ENCODE peak calls at places on chromosomes 11 and 22, in six cellular contexts. H is NCI-H82; S is Peyer's patch; Y is fibroblast of villous mesenchyme; A is ELR; O is CD4-positive, alpha-beta T cell. J is an unnamed sample.

GRCh38 chr11:117239295-117239694 is 6.8 kb downstream of the RNF214 start:
- DNase-seq in H (no peak), S (no peak), Y (peak; percentile 92), A (peak; percentile 98), O (no peak), J (no peak)

GRCh38 chr11:33040862-33041453 is 1.6 kb downstream of the TCP11L1 start:
- DNase-seq in H (peak; percentile 44), S (no peak), Y (no peak), A (no peak), O (no peak), J (no peak)

GRCh38 chr11:117662255-117662654 is 134.8 kb downstream of the DSCAML1 start:
- DNase-seq in H (no peak), S (no peak), Y (no peak), A (no peak), O (no peak), J (no peak)

GRCh38 chr11:103202048-103202651 is 92.9 kb downstream of the DYNC2H1 start:
- DNase-seq in H (peak; percentile 33), S (no peak), Y (peak; percentile 53), A (peak; percentile 63), O (no peak), J (no peak)

GRCh38 chr11:123839131-123839530 is 33.0 kb upstream of the OR6M1 start:
- DNase-seq in H (peak; percentile 79), S (no peak), Y (no peak), A (no peak), O (no peak), J (no peak)

GRCh38 chr11:76166314-76166713 is 40.0 kb downstream of the WNT11 start:
- DNase-seq in H (no peak), S (no peak), Y (no peak), A (peak; percentile 35), O (no peak), J (no peak)

GRCh38 chr22:21712751-21713427 is 22.7 kb downstream of the YPEL1 start:
- DNase-seq in H (peak; percentile 90), S (peak; percentile 81), Y (peak; percentile 77), A (peak; percentile 88), O (peak; percentile 37), J (peak; percentile 79)

GRCh38 chr22:23262474-23263332 is 82.4 kb downstream of the BCR start:
- DNase-seq in H (no peak), S (no peak), Y (no peak), A (no peak), O (no peak), J (no peak)

GRCh38 chr11:65417702-65418430 is 4.7 kb upstream of the NEAT1 start:
- DNase-seq in H (no peak), S (peak; percentile 88), Y (peak; percentile 72), A (no peak), O (peak; percentile 45), J (peak; percentile 80)

GRCh38 chr22:34370711-34371110 is 450.4 kb upstream of the LARGE1 start:
- DNase-seq in H (no peak), S (no peak), Y (no peak), A (no peak), O (no peak), J (no peak)

GRCh38 chr11:110431212-110432073 is 1.7 kb downstream of the FDX1 start:
- DNase-seq in H (peak; percentile 12), S (no peak), Y (no peak), A (peak; percentile 40), O (no peak), J (no peak)

GRCh38 chr22:38461414-38462081 is 6.3 kb upstream of the KDELR3 start:
- DNase-seq in H (peak; percentile 87), S (peak; percentile 73), Y (peak; percentile 86), A (peak; percentile 88), O (peak; percentile 45), J (peak; percentile 89)

GRCh38 chr22:35510951-35511350 is 29.7 kb upstream of the RASD2 start:
- DNase-seq in H (no peak), S (no peak), Y (no peak), A (no peak), O (no peak), J (no peak)

GRCh38 chr11:71774603-71775222 is 58.3 kb upstream of the DEFB108B start:
- DNase-seq in H (no peak), S (no peak), Y (no peak), A (no peak), O (no peak), J (no peak)

GRCh38 chr11:107591098-107591445 is at the start of gene ELMOD1:
- DNase-seq in H (peak; percentile 67), S (peak; percentile 49), Y (peak; percentile 48), A (peak; percentile 74), O (peak; percentile 23), J (peak; percentile 62)

GRCh38 chr11:122170815-122171475 is 54.9 kb upstream of the BLID start:
- DNase-seq in H (no peak), S (no peak), Y (no peak), A (peak; percentile 95), O (no peak), J (no peak)

GRCh38 chr11:65528819-65529350 is 4.0 kb downstream of the SCYL1 start:
- DNase-seq in H (no peak), S (no peak), Y (no peak), A (no peak), O (no peak), J (no peak)

GRCh38 chr11:45179686-45180085 is 33.2 kb downstream of the PRDM11 start:
- DNase-seq in H (peak; percentile 13), S (no peak), Y (no peak), A (no peak), O (no peak), J (no peak)

GRCh38 chr11:2796091-2796490 is 89.5 kb downstream of the CDKN1C start:
- DNase-seq in H (no peak), S (peak; percentile 37), Y (no peak), A (no peak), O (peak; percentile 1), J (peak; percentile 46)

GRCh38 chr22:37059876-37060449 is 8.4 kb downstream of the KCTD17 start:
- DNase-seq in H (peak; percentile 80), S (no peak), Y (no peak), A (no peak), O (no peak), J (no peak)

GRCh38 chr11:91326751-91327150 is 897.9 kb upstream of the FAT3 start:
- DNase-seq in H (no peak), S (no peak), Y (no peak), A (no peak), O (no peak), J (no peak)

GRCh38 chr11:109320595-109320994 is 101.4 kb upstream of the C11orf87 start:
- DNase-seq in H (no peak), S (no peak), Y (peak; percentile 15), A (peak; percentile 73), O (no peak), J (no peak)

GRCh38 chr11:84313830-84314359 is 1027.7 kb upstream of the CCDC90B start:
- DNase-seq in H (no peak), S (no peak), Y (no peak), A (no peak), O (no peak), J (no peak)

GRCh38 chr22:46052801-46053562 is 76.0 kb upstream of the WNT7B start:
- DNase-seq in H (no peak), S (peak; percentile 69), Y (peak; percentile 59), A (peak; percentile 48), O (no peak), J (peak; percentile 76)

GRCh38 chr11:36354221-36355003 is 58.3 kb downstream of the PRR5L start:
- DNase-seq in H (no peak), S (no peak), Y (peak; percentile 67), A (peak; percentile 92), O (no peak), J (no peak)

GRCh38 chr11:44446996-44447771 is 118.3 kb upstream of the CD82 start:
- DNase-seq in H (no peak), S (no peak), Y (no peak), A (no peak), O (no peak), J (no peak)